ENCODE peak calls at places on chromosomes 12 and 14, in four cellular contexts. N is lower lobe of right lung, T is cardiac muscle cell, C is psoas muscle. F is an unnamed sample. For H3K4me1, the result is how much of the 10 kb centered on the place peaks cover.

GRCh38 chr14:99510556-99511139 is 29.4 kb downstream of the CCNK start:
- DNase-seq in N (no peak), T (no peak), C (no peak), F (no peak)

GRCh38 chr12:1277905-1278304 is 286.9 kb downstream of the ERC1 start:
- DNase-seq in N (no peak), T (no peak), C (no peak), F (no peak)

GRCh38 chr12:56634242-56634836 is 4.2 kb upstream of the BAZ2A start:
- DNase-seq in N (peak), T (no peak), C (no peak), F (no peak)

GRCh38 chr12:48965447-48965846 is 6.1 kb downstream of the WNT10B start:
- DNase-seq in N (no peak), T (peak), C (no peak), F (no peak)

GRCh38 chr14:71321556-71322315 is 414.5 kb downstream of the PCNX1 start:
- DNase-seq in N (no peak), T (peak), C (no peak), F (no peak)

GRCh38 chr12:6635375-6635855 is 344 bp downstream of the LPAR5 start:
- DNase-seq in N (no peak), T (no peak), C (no peak), F (no peak)

GRCh38 chr14:96165493-96166474 is 38.9 kb upstream of the BDKRB2 start:
- DNase-seq in N (no peak), T (no peak), C (no peak), F (no peak)

GRCh38 chr12:94070520-94070919 is 77.9 kb upstream of the PLXNC1 start:
- DNase-seq in N (no peak), T (no peak), C (no peak), F (no peak)

DNA sequence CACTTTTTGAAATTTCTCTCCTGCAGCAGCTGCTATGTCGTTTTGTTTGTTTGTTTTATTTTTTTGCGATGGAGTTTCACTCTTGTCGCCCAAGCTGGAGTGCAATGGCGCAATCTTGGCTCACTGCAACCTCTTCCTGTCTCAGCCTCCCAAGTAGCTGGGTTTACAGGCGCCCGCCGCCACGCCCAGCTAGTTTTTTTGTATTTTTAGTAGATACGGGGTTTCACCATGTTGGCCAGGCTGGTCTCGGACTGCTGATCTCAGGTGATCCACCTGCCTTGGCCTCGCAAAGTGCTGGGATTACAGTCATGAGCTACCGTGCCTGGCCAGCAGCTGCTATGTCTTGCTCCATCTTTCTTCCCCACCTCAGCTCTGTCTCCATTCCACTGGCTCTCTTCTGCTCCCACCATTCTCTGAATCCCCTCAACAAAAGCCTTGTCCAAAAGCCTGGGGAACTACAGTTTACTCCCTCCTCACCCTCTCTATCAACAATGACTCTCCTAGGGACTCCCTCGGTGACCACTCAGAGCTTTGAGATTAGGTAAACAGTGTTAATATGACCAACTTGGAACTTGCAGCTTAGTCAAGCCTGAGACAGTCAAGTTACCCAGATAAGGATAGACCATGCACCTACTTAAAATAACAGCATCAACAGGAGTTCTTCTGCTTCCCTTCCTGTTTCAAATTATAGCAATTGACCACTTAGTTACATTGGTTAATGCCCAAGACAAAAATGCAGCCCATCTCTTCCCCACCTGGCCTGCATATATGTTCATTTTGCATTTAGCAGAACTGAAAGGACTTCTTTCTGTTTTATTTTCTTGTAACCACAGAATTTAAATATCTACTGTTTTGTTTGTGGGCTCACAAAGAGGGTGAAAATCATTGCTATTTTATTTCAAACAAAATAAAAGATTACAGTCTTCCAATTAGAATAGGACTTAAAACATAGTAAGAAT is 189.0 kb upstream of the AMIGO2 start:
- DNase-seq in N (no peak), T (no peak), C (no peak), F (no peak)
- H3K4me1 ChIP-seq in N (under half), T (under half), C (under half), F (under half)

GRCh38 chr12:104220931-104221330 is 5.4 kb downstream of the TXNRD1 start:
- DNase-seq in N (no peak), T (no peak), C (no peak), F (no peak)

GRCh38 chr12:104219908-104220404 is 4.4 kb downstream of the TXNRD1 start:
- DNase-seq in N (no peak), T (no peak), C (no peak), F (no peak)

GRCh38 chr12:104219361-104219892 is 3.8 kb downstream of the TXNRD1 start:
- DNase-seq in N (no peak), T (peak), C (no peak), F (no peak)

GRCh38 chr12:104216461-104217058 is 981 bp downstream of the TXNRD1 start:
- DNase-seq in N (no peak), T (no peak), C (no peak), F (no peak)

DNA sequence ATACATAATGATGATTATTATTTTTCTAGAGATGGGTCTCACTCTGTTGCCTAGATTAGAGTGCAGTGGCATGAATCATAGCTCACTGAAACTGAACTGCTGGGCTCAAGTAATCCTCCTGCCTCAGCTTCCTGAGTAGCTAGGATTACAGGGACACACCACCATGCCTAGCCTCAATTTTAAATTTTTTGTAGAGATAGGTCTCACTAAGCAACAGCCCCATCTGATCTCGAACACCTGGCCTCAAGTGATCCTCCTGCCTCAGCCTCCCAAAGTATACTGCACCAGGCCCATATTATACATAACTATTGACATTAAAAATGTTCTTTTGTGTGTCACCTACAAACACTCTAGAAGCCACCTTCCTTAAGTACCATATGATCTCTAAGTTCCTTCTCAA is 3.4 kb downstream of the TXNRD1 start:
- DNase-seq in N (no peak), T (peak), C (no peak), F (no peak)
- H3K4me3 ChIP-seq in N (no peak), T (no peak), C (no peak), F (no peak)

GRCh38 chr12:22321620-22322019 is 12.9 kb downstream of the ST8SIA1 start:
- DNase-seq in N (peak), T (peak), C (peak), F (no peak)
- H3K27ac ChIP-seq in N (no peak), T (peak), C (no peak), F (no peak)

DNA sequence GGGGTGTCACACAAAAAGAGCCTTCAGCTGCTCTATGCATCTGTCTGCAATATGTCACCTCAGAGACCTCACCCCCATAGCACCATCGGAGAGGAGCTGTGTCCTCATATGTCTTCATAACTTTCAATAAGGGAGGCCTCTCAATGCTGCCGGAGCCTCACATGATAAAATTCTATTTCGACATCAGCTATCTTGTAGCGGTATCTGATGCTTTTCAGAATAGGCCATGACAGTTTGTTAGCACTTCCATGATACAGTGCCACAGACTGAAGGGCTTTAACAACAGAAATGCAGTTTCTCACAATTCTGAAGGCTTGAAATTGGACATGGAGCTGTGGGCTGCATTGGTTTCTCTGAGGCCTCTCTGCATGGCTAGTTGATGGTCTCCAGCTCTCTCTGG is 124.9 kb upstream of the PZP start:
- DNase-seq in N (no peak), T (no peak), C (no peak), F (no peak)
- H3K4me1 ChIP-seq in N (under half), T (under half), C (under half), F (under half)

GRCh38 chr12:122355702-122356101 is 66.8 kb downstream of the CLIP1 start:
- DNase-seq in N (no peak), T (no peak), C (peak), F (no peak)
- H3K4me3 ChIP-seq in N (no peak), T (no peak), C (no peak), F (no peak)

GRCh38 chr12:7797698-7798398 is 8.6 kb downstream of the NANOG start:
- DNase-seq in N (no peak), T (peak), C (no peak), F (no peak)
- H3K27ac ChIP-seq in N (no peak), T (peak), C (no peak), F (no peak)

GRCh38 chr12:119178544-119179334 is at the start of gene HSPB8:
- DNase-seq in N (peak), T (peak), C (peak), F (peak)
- H3K4me1 ChIP-seq in N (under half), T (under half), C (under half), F (under half)

GRCh38 chr12:110888256-110888991 is 32.0 kb downstream of the MYL2 start:
- DNase-seq in N (no peak), T (no peak), C (no peak), F (no peak)
- H3K4me3 ChIP-seq in N (peak), T (no peak), C (peak), F (no peak)